ENCODE peak calls at places on chromosomes 13 and 19, in ten cellular contexts. E is activated CD4-positive, alpha-beta T cell treated with anti-CD3 and anti-CD28 coated beads, Interleukin-2, amount 50 U/mL, for 4 hours; J is astrocyte; W is fibroblast of pulmonary artery; L is CD4-positive, alpha-beta T cell; M is fibroblast of lung; Y is amygdala; G is AG08396; O is head of caudate nucleus; I is AG04449. K is an unnamed sample.

GRCh38 chr19:55269299-55269698 is 10.5 kb upstream of the PPP6R1 start:
- DNase-seq in M (no peak), I (no peak), O (peak), W (no peak), L (no peak), J (no peak), G (no peak), Y (no peak), E (no peak), K (no peak)

GRCh38 chr19:10115392-10116084 is 4.0 kb downstream of the P2RY11 start:
- DNase-seq in G (no peak), J (no peak), E (no peak), L (no peak), W (no peak), Y (no peak), I (no peak), O (no peak), M (no peak), K (no peak)

GRCh38 chr19:46733693-46734240 is 12.1 kb upstream of the FKRP start:
- DNase-seq in J (no peak), Y (no peak), W (no peak), O (no peak), M (no peak), I (no peak), E (no peak), G (no peak), L (no peak), K (no peak)

GRCh38 chr19:49588370-49589122 is 2.4 kb upstream of the PRR12 start:
- DNase-seq in J (no peak), I (no peak), W (no peak), O (no peak), M (no peak), Y (no peak), L (peak), E (peak), G (no peak), K (no peak)

GRCh38 chr13:23679214-23679613 is 109.0 kb downstream of the TNFRSF19 start:
- DNase-seq in I (peak), G (peak), M (peak), L (no peak), E (no peak), W (peak), J (peak), O (no peak), Y (no peak), K (no peak)

GRCh38 chr13:32585625-32586021 is 629 bp upstream of the PDS5B start:
- DNase-seq in Y (no peak), E (no peak), L (peak), W (no peak), G (no peak), I (no peak), J (peak), M (peak), O (no peak), K (peak)

GRCh38 chr19:46009530-46010510 is 13.0 kb downstream of the PGLYRP1 start:
- DNase-seq in L (peak), W (peak), M (peak), I (no peak), G (peak), J (peak), Y (peak), O (peak), E (peak), K (peak)

GRCh38 chr19:16067205-16067938 is 8.9 kb upstream of the TPM4 start:
- DNase-seq in W (peak), G (peak), I (no peak), O (peak), Y (no peak), E (no peak), L (no peak), M (peak), J (peak), K (no peak)

GRCh38 chr13:78700121-78700910 is 41.4 kb upstream of the OBI1 start:
- DNase-seq in I (no peak), G (no peak), L (no peak), E (no peak), W (peak), J (peak), O (no peak), Y (no peak), M (peak), K (no peak)

GRCh38 chr13:49214917-49215376 is 5.2 kb upstream of the MLNR start:
- DNase-seq in J (no peak), I (no peak), W (peak), G (no peak), O (no peak), E (peak), M (peak), Y (no peak), L (peak), K (no peak)

GRCh38 chr13:48448285-48448962 is 35.5 kb upstream of the LPAR6 start:
- DNase-seq in M (peak), Y (no peak), E (no peak), G (no peak), L (no peak), O (no peak), I (no peak), J (no peak), W (no peak), K (no peak)

GRCh38 chr19:40921005-40921897 is 39.2 kb upstream of the CYP2A7 start:
- DNase-seq in M (no peak), O (no peak), E (no peak), Y (no peak), L (no peak), J (no peak), W (no peak), G (no peak), I (no peak), K (no peak)

GRCh38 chr13:114112231-114112825 is 20.1 kb downstream of the RASA3 start:
- DNase-seq in O (no peak), I (no peak), Y (no peak), M (no peak), J (no peak), W (no peak), G (no peak), L (no peak), E (no peak), K (no peak)

GRCh38 chr13:46586766-46587509 is 34.0 kb downstream of the LRCH1 start:
- DNase-seq in G (no peak), I (no peak), Y (no peak), O (no peak), E (no peak), W (no peak), M (peak), J (peak), L (no peak), K (no peak)

GRCh38 chr13:55214851-55215345 is 1925.8 kb upstream of the PRR20A start:
- DNase-seq in W (no peak), O (no peak), Y (no peak), L (no peak), I (no peak), M (no peak), E (no peak), J (no peak), G (no peak), K (no peak)

GRCh38 chr19:30512748-30513389 is 140.7 kb downstream of the ZNF536 start:
- DNase-seq in E (no peak), O (no peak), G (no peak), I (no peak), L (no peak), Y (no peak), M (no peak), J (no peak), W (no peak), K (no peak)

GRCh38 chr13:113088691-113089020 is 16.9 kb upstream of the F7 start:
- DNase-seq in M (no peak), Y (no peak), E (no peak), G (no peak), W (no peak), I (no peak), J (no peak), L (no peak), O (no peak), K (no peak)

K was measured in cerebellar nuclear complex.